ENCODE peak calls at places on chromosome 2, in eight cellular contexts. One of them, this sample, is unnamed.

GRCh38 chr2:227460833-227461232 is 11.1 kb upstream of the AGFG1 start:
- DNase-seq in WTC11: no peak
- DNase-seq in Caki2: no peak
- DNase-seq in Right ventricle myocardium superior: no peak
- DNase-seq in skeletal muscle cell: no peak
- DNase-seq in NCI-H1417: no peak
- DNase-seq in SK-MEL-5: no peak
- DNase-seq in bronchial epithelial cell: no peak
- DNase-seq in this sample: no peak

GRCh38 chr2:38267270-38267925 is 109.7 kb downstream of the ATL2 start:
- DNase-seq in WTC11: no peak
- DNase-seq in Caki2: no peak
- DNase-seq in Right ventricle myocardium superior: no peak
- DNase-seq in skeletal muscle cell: no peak
- DNase-seq in NCI-H1417: no peak
- DNase-seq in SK-MEL-5: no peak
- DNase-seq in bronchial epithelial cell: peak
- DNase-seq in this sample: no peak

GRCh38 chr2:71722286-71722685 is 268.9 kb downstream of the DYSF start:
- DNase-seq in WTC11: no peak
- DNase-seq in Caki2: no peak
- DNase-seq in Right ventricle myocardium superior: no peak
- DNase-seq in skeletal muscle cell: no peak
- DNase-seq in NCI-H1417: no peak
- DNase-seq in SK-MEL-5: no peak
- DNase-seq in bronchial epithelial cell: no peak
- DNase-seq in this sample: no peak

GRCh38 chr2:45909677-45910191 is 258.3 kb downstream of the PRKCE start:
- DNase-seq in WTC11: no peak
- DNase-seq in Caki2: peak
- DNase-seq in Right ventricle myocardium superior: no peak
- DNase-seq in skeletal muscle cell: no peak
- DNase-seq in NCI-H1417: peak
- DNase-seq in SK-MEL-5: no peak
- DNase-seq in bronchial epithelial cell: peak
- DNase-seq in this sample: no peak

GRCh38 chr2:26246818-26247217 is 2.1 kb downstream of the HADHB start:
- DNase-seq in WTC11: no peak
- DNase-seq in Caki2: peak
- DNase-seq in Right ventricle myocardium superior: peak
- DNase-seq in skeletal muscle cell: peak
- DNase-seq in NCI-H1417: no peak
- DNase-seq in SK-MEL-5: peak
- DNase-seq in bronchial epithelial cell: no peak
- DNase-seq in this sample: peak

GRCh38 chr2:32009479-32010256 is 1.1 kb downstream of the MEMO1 start:
- DNase-seq in WTC11: peak
- DNase-seq in Caki2: peak
- DNase-seq in Right ventricle myocardium superior: peak
- DNase-seq in skeletal muscle cell: no peak
- DNase-seq in NCI-H1417: peak
- DNase-seq in SK-MEL-5: peak
- DNase-seq in bronchial epithelial cell: no peak
- DNase-seq in this sample: peak

GRCh38 chr2:233964581-233964980 is 47.4 kb downstream of the TRPM8 start:
- DNase-seq in WTC11: no peak
- DNase-seq in Caki2: no peak
- DNase-seq in Right ventricle myocardium superior: no peak
- DNase-seq in skeletal muscle cell: no peak
- DNase-seq in NCI-H1417: no peak
- DNase-seq in SK-MEL-5: no peak
- DNase-seq in bronchial epithelial cell: no peak
- DNase-seq in this sample: no peak

GRCh38 chr2:20430461-20431302 is 16.2 kb upstream of the RHOB start:
- DNase-seq in WTC11: no peak
- DNase-seq in Caki2: no peak
- DNase-seq in Right ventricle myocardium superior: no peak
- DNase-seq in skeletal muscle cell: no peak
- DNase-seq in NCI-H1417: no peak
- DNase-seq in SK-MEL-5: no peak
- DNase-seq in bronchial epithelial cell: peak
- DNase-seq in this sample: no peak

GRCh38 chr2:207825033-207825957 is 55.6 kb upstream of the FZD5 start:
- DNase-seq in WTC11: no peak
- DNase-seq in Caki2: no peak
- DNase-seq in Right ventricle myocardium superior: no peak
- DNase-seq in skeletal muscle cell: no peak
- DNase-seq in NCI-H1417: no peak
- DNase-seq in SK-MEL-5: no peak
- DNase-seq in bronchial epithelial cell: no peak
- DNase-seq in this sample: no peak

GRCh38 chr2:233463586-233463985 is 103.0 kb downstream of the USP40 start:
- DNase-seq in WTC11: no peak
- DNase-seq in Caki2: no peak
- DNase-seq in Right ventricle myocardium superior: no peak
- DNase-seq in skeletal muscle cell: no peak
- DNase-seq in NCI-H1417: no peak
- DNase-seq in SK-MEL-5: no peak
- DNase-seq in bronchial epithelial cell: no peak
- DNase-seq in this sample: peak

GRCh38 chr2:119871725-119872124 is 112.0 kb downstream of the PTPN4 start:
- DNase-seq in WTC11: no peak
- DNase-seq in Caki2: no peak
- DNase-seq in Right ventricle myocardium superior: no peak
- DNase-seq in skeletal muscle cell: no peak
- DNase-seq in NCI-H1417: no peak
- DNase-seq in SK-MEL-5: no peak
- DNase-seq in bronchial epithelial cell: peak
- DNase-seq in this sample: no peak

GRCh38 chr2:181857471-181857870 is 34.1 kb upstream of the ITPRID2 start:
- DNase-seq in WTC11: no peak
- DNase-seq in Caki2: no peak
- DNase-seq in Right ventricle myocardium superior: no peak
- DNase-seq in skeletal muscle cell: peak
- DNase-seq in NCI-H1417: no peak
- DNase-seq in SK-MEL-5: no peak
- DNase-seq in bronchial epithelial cell: peak
- DNase-seq in this sample: no peak

GRCh38 chr2:134310450-134311079 is 56.7 kb downstream of the MGAT5 start:
- DNase-seq in WTC11: no peak
- DNase-seq in Caki2: no peak
- DNase-seq in Right ventricle myocardium superior: no peak
- DNase-seq in skeletal muscle cell: no peak
- DNase-seq in NCI-H1417: no peak
- DNase-seq in SK-MEL-5: no peak
- DNase-seq in bronchial epithelial cell: no peak
- DNase-seq in this sample: peak

GRCh38 chr2:160574472-160575140 is 81.0 kb upstream of the RBMS1 start:
- DNase-seq in WTC11: no peak
- DNase-seq in Caki2: no peak
- DNase-seq in Right ventricle myocardium superior: no peak
- DNase-seq in skeletal muscle cell: peak
- DNase-seq in NCI-H1417: no peak
- DNase-seq in SK-MEL-5: peak
- DNase-seq in bronchial epithelial cell: peak
- DNase-seq in this sample: no peak

GRCh38 chr2:68110102-68110501 is 47.3 kb upstream of the C1D start:
- DNase-seq in WTC11: no peak
- DNase-seq in Caki2: peak
- DNase-seq in Right ventricle myocardium superior: no peak
- DNase-seq in skeletal muscle cell: no peak
- DNase-seq in NCI-H1417: no peak
- DNase-seq in SK-MEL-5: peak
- DNase-seq in bronchial epithelial cell: no peak
- DNase-seq in this sample: no peak